ENCODE peak calls at places on chromosomes 1 and 21, in nine cellular contexts. One of them, this sample, is unnamed.

GRCh38 chr1:107682467-107682866 is 282.5 kb downstream of the VAV3 start:
- DNase-seq in AG04450: no peak
- DNase-seq in uterus: no peak
- DNase-seq in left ventricle myocardium inferior: no peak
- DNase-seq in upper lobe of left lung: no peak
- DNase-seq in cardiac fibroblast: no peak
- DNase-seq in IMR-90: no peak
- DNase-seq in fibroblast of the aortic adventitia: no peak
- DNase-seq in colonic mucosa: peak
- DNase-seq in this sample: peak

GRCh38 chr1:211842518-211842917 is 12.0 kb upstream of the LPGAT1 start:
- DNase-seq in colonic mucosa: no peak
- DNase-seq in AG04450: no peak
- DNase-seq in uterus: no peak
- DNase-seq in cardiac fibroblast: no peak
- DNase-seq in IMR-90: no peak
- DNase-seq in fibroblast of the aortic adventitia: no peak
- DNase-seq in left ventricle myocardium inferior: no peak
- DNase-seq in upper lobe of left lung: no peak
- DNase-seq in this sample: no peak

GRCh38 chr21:36005018-36005417 is 55.3 kb downstream of the SETD4 start:
- DNase-seq in AG04450: no peak
- DNase-seq in upper lobe of left lung: no peak
- DNase-seq in left ventricle myocardium inferior: no peak
- DNase-seq in fibroblast of the aortic adventitia: peak
- DNase-seq in uterus: peak
- DNase-seq in cardiac fibroblast: peak
- DNase-seq in colonic mucosa: no peak
- DNase-seq in IMR-90: peak
- DNase-seq in this sample: peak

GRCh38 chr1:48469616-48470500 is 2.1 kb downstream of the SPATA6 start:
- DNase-seq in fibroblast of the aortic adventitia: peak
- DNase-seq in colonic mucosa: peak
- DNase-seq in uterus: peak
- DNase-seq in upper lobe of left lung: peak
- DNase-seq in cardiac fibroblast: peak
- DNase-seq in AG04450: no peak
- DNase-seq in left ventricle myocardium inferior: peak
- DNase-seq in IMR-90: peak
- DNase-seq in this sample: peak

GRCh38 chr1:212980123-212980800 is 29.9 kb downstream of the VASH2 start:
- DNase-seq in IMR-90: peak
- DNase-seq in fibroblast of the aortic adventitia: peak
- DNase-seq in left ventricle myocardium inferior: peak
- DNase-seq in upper lobe of left lung: no peak
- DNase-seq in AG04450: peak
- DNase-seq in uterus: no peak
- DNase-seq in cardiac fibroblast: peak
- DNase-seq in colonic mucosa: no peak
- DNase-seq in this sample: peak

GRCh38 chr21:27779604-27780003 is 812.7 kb upstream of the ADAMTS5 start:
- DNase-seq in uterus: no peak
- DNase-seq in colonic mucosa: no peak
- DNase-seq in fibroblast of the aortic adventitia: no peak
- DNase-seq in IMR-90: no peak
- DNase-seq in cardiac fibroblast: no peak
- DNase-seq in upper lobe of left lung: no peak
- DNase-seq in AG04450: no peak
- DNase-seq in left ventricle myocardium inferior: no peak
- DNase-seq in this sample: no peak

GRCh38 chr1:61238371-61238689 is 156.0 kb downstream of the NFIA start:
- DNase-seq in IMR-90: no peak
- DNase-seq in upper lobe of left lung: no peak
- DNase-seq in AG04450: no peak
- DNase-seq in cardiac fibroblast: no peak
- DNase-seq in uterus: no peak
- DNase-seq in fibroblast of the aortic adventitia: no peak
- DNase-seq in colonic mucosa: no peak
- DNase-seq in left ventricle myocardium inferior: no peak
- DNase-seq in this sample: no peak

GRCh38 chr1:183622884-183623785 is 12.4 kb downstream of the ARPC5 start:
- DNase-seq in AG04450: no peak
- DNase-seq in IMR-90: peak
- DNase-seq in colonic mucosa: peak
- DNase-seq in left ventricle myocardium inferior: peak
- DNase-seq in uterus: peak
- DNase-seq in upper lobe of left lung: peak
- DNase-seq in cardiac fibroblast: peak
- DNase-seq in fibroblast of the aortic adventitia: peak
- DNase-seq in this sample: peak

DNA sequence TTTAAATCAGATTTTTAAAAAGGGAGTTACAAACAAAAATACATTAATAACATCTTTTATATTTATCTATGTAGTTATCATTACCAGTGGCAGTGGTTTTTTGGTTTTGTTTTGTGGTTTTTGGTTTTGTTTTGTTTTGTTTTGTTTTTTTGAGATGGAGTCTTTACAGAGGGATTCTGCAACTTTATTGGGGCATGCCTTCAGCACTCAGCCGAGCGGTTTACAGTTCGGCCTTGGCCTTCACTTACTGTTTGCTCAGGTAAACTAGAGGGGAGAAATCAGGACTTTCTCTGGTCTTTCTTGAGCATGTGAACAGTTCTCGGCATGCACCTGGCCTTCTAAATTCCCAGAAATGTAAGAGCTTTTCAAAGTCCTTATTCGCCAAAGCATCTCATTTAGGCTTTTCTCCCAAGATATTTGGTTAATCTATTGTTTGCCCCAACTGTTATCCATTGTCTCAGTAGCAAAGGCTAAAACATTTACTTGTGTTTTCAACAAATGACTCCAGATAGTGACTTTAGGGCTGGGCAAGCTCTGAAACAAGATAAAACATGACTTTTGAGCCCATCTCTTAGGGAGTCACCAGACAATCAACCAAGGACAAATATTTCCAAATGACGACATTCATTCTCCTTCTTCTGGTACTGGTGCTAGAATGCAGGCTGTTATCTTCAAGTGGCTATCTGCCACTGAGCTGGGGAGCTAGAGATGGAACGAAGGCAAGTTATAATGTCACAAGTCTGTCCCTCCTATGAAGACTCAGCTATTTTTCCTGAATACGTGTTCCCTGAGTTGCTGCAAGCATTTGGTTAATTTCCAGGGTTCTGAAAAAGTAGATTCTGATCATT is 48.4 kb upstream of the ADORA3 start:
- DNase-seq in fibroblast of the aortic adventitia: no peak
- DNase-seq in left ventricle myocardium inferior: no peak
- DNase-seq in AG04450: no peak
- DNase-seq in uterus: no peak
- DNase-seq in colonic mucosa: no peak
- DNase-seq in IMR-90: no peak
- DNase-seq in upper lobe of left lung: no peak
- DNase-seq in cardiac fibroblast: no peak
- DNase-seq in this sample: no peak
- TF ChIP-seq CTCF in fibroblast of the aortic adventitia: no peak
- TF ChIP-seq CTCF in left ventricle myocardium inferior: no peak
- TF ChIP-seq CTCF in AG04450: no peak
- TF ChIP-seq CTCF in uterus: no peak
- TF ChIP-seq CTCF in colonic mucosa: no peak
- TF ChIP-seq CTCF in IMR-90: no peak
- TF ChIP-seq CTCF in upper lobe of left lung: no peak
- TF ChIP-seq CTCF in cardiac fibroblast: no peak
- TF ChIP-seq CTCF in this sample: no peak

DNA sequence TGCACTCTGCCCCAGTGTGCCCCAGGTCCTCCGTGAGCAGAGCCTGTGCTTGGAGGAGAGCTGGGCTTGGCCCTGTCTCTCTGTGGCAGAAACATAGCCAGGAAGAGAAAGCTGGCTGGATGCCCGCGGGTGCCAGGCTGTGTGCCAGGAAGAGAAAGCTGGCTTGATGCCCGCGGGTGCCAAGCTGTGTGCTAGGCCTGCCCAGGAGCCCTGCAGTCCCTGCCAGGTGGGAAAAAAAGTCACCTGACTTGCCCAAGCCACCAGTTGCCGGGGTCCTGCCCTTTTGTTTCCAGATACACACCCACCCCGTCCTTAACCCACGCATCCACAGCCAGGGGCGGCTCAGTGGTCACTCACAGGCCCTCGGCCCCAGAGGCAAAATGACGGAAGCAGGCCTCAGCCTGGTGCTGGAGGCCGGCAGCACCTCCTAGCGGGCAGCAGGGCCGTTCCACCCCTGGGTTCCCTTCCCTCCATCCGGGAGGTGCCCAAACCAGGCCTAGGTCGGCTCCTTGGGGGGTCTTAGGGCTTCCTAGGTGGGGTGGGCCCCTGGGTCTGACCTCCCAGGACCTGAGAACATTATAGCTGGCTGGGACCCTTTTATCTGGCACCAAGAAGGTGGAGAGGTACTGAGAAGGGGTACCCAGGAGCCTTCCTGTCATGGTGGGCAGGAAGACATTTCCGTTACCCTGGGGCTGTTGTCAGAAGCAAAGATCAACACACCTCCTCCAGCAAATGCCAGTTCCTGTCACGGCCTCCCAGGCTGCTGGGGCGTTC is 9.1 kb downstream of the ITGB2 start:
- DNase-seq in uterus: peak
- DNase-seq in AG04450: no peak
- DNase-seq in left ventricle myocardium inferior: peak
- DNase-seq in upper lobe of left lung: peak
- DNase-seq in fibroblast of the aortic adventitia: no peak
- DNase-seq in cardiac fibroblast: no peak
- DNase-seq in IMR-90: no peak
- DNase-seq in colonic mucosa: peak
- DNase-seq in this sample: no peak
- H3K4me3 ChIP-seq in uterus: no peak
- H3K4me3 ChIP-seq in AG04450: no peak
- H3K4me3 ChIP-seq in left ventricle myocardium inferior: no peak
- H3K4me3 ChIP-seq in upper lobe of left lung: peak
- H3K4me3 ChIP-seq in fibroblast of the aortic adventitia: no peak
- H3K4me3 ChIP-seq in cardiac fibroblast: no peak
- H3K4me3 ChIP-seq in IMR-90: no peak
- H3K4me3 ChIP-seq in colonic mucosa: no peak
- H3K4me3 ChIP-seq in this sample: no peak

GRCh38 chr1:86828024-86828423 is 85.9 kb downstream of the SELENOF start:
- DNase-seq in cardiac fibroblast: no peak
- DNase-seq in fibroblast of the aortic adventitia: no peak
- DNase-seq in IMR-90: no peak
- DNase-seq in AG04450: no peak
- DNase-seq in uterus: no peak
- DNase-seq in upper lobe of left lung: no peak
- DNase-seq in colonic mucosa: no peak
- DNase-seq in left ventricle myocardium inferior: no peak
- DNase-seq in this sample: no peak

GRCh38 chr1:86832409-86832808 is 81.5 kb downstream of the SELENOF start:
- DNase-seq in fibroblast of the aortic adventitia: no peak
- DNase-seq in cardiac fibroblast: no peak
- DNase-seq in AG04450: no peak
- DNase-seq in upper lobe of left lung: no peak
- DNase-seq in colonic mucosa: no peak
- DNase-seq in IMR-90: no peak
- DNase-seq in uterus: no peak
- DNase-seq in left ventricle myocardium inferior: no peak
- DNase-seq in this sample: no peak

DNA sequence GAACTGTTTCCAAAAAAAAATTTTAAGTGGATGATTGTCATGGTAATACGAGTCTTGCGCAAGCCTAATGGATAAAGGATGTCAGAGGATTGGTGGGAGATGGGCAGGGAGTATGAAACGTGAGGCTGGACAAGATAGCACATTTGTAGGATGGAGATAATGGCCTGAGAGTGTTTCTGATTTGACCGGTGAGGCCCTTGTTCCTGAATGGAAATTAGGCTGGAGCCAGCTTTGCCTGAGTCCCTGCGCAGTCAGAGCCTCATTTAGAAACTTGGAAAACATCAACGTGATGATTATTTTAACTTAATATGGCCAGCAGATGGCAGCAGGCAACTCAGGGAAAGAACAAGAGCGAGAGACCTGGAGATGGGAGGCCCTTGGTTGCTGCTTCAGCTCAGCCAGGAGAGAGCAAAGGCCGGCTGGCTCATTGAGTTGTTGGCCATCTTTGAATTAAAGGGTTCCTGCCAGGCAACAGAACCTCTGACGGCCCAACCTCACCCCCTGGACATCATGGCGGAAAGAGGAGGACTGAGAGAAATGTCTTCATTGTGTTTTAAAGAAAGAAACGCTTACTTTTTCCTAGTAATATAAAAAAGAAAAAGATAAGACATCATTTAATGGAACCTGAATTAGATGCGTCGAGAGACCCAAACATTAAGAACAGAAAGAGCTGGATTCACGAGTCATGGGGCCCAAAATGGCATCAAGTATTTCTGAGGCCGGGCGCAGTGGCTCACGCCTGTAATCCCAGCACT is 80.3 kb downstream of the SELENOF start:
- DNase-seq in fibroblast of the aortic adventitia: peak
- DNase-seq in IMR-90: peak
- DNase-seq in left ventricle myocardium inferior: peak
- DNase-seq in upper lobe of left lung: peak
- DNase-seq in cardiac fibroblast: peak
- DNase-seq in uterus: peak
- DNase-seq in colonic mucosa: peak
- DNase-seq in AG04450: peak
- DNase-seq in this sample: peak
- TF ChIP-seq CTCF in fibroblast of the aortic adventitia: peak
- TF ChIP-seq CTCF in IMR-90: peak
- TF ChIP-seq CTCF in left ventricle myocardium inferior: peak
- TF ChIP-seq CTCF in upper lobe of left lung: peak
- TF ChIP-seq CTCF in cardiac fibroblast: peak
- TF ChIP-seq CTCF in uterus: peak
- TF ChIP-seq CTCF in colonic mucosa: peak
- TF ChIP-seq CTCF in AG04450: peak
- TF ChIP-seq CTCF in this sample: peak

GRCh38 chr1:34331527-34331926 is 154.8 kb downstream of the C1orf94 start:
- DNase-seq in IMR-90: no peak
- DNase-seq in uterus: no peak
- DNase-seq in cardiac fibroblast: no peak
- DNase-seq in fibroblast of the aortic adventitia: no peak
- DNase-seq in AG04450: no peak
- DNase-seq in upper lobe of left lung: no peak
- DNase-seq in left ventricle myocardium inferior: no peak
- DNase-seq in colonic mucosa: no peak
- DNase-seq in this sample: no peak

GRCh38 chr1:34322969-34323368 is 146.3 kb downstream of the C1orf94 start:
- DNase-seq in IMR-90: no peak
- DNase-seq in colonic mucosa: no peak
- DNase-seq in upper lobe of left lung: no peak
- DNase-seq in uterus: no peak
- DNase-seq in cardiac fibroblast: no peak
- DNase-seq in AG04450: no peak
- DNase-seq in left ventricle myocardium inferior: no peak
- DNase-seq in fibroblast of the aortic adventitia: no peak
- DNase-seq in this sample: no peak

GRCh38 chr1:34332996-34333395 is 156.3 kb downstream of the C1orf94 start:
- DNase-seq in colonic mucosa: no peak
- DNase-seq in upper lobe of left lung: peak
- DNase-seq in IMR-90: no peak
- DNase-seq in cardiac fibroblast: no peak
- DNase-seq in left ventricle myocardium inferior: no peak
- DNase-seq in AG04450: no peak
- DNase-seq in fibroblast of the aortic adventitia: no peak
- DNase-seq in uterus: no peak
- DNase-seq in this sample: no peak

GRCh38 chr1:34330061-34330460 is 153.4 kb downstream of the C1orf94 start:
- DNase-seq in upper lobe of left lung: no peak
- DNase-seq in fibroblast of the aortic adventitia: no peak
- DNase-seq in colonic mucosa: no peak
- DNase-seq in IMR-90: no peak
- DNase-seq in AG04450: no peak
- DNase-seq in uterus: no peak
- DNase-seq in cardiac fibroblast: no peak
- DNase-seq in left ventricle myocardium inferior: no peak
- DNase-seq in this sample: no peak

GRCh38 chr1:34328281-34328680 is 151.6 kb downstream of the C1orf94 start:
- DNase-seq in upper lobe of left lung: no peak
- DNase-seq in uterus: no peak
- DNase-seq in left ventricle myocardium inferior: no peak
- DNase-seq in fibroblast of the aortic adventitia: no peak
- DNase-seq in cardiac fibroblast: no peak
- DNase-seq in colonic mucosa: no peak
- DNase-seq in IMR-90: no peak
- DNase-seq in AG04450: no peak
- DNase-seq in this sample: no peak
- H3K4me3 ChIP-seq in upper lobe of left lung: no peak
- H3K4me3 ChIP-seq in uterus: no peak
- H3K4me3 ChIP-seq in left ventricle myocardium inferior: no peak
- H3K4me3 ChIP-seq in fibroblast of the aortic adventitia: no peak
- H3K4me3 ChIP-seq in cardiac fibroblast: no peak
- H3K4me3 ChIP-seq in colonic mucosa: no peak
- H3K4me3 ChIP-seq in IMR-90: no peak
- H3K4me3 ChIP-seq in AG04450: no peak
- H3K4me3 ChIP-seq in this sample: no peak